ENCODE peak calls at places on chromosomes 12 and 14, in six cellular contexts. O is body of pancreas, P is GM13977, X is uterus, D is endothelial cell of umbilical vein, R is GM12864. K is an unnamed sample.

GRCh38 chr14:92706386-92706785 is 42.0 kb downstream of the LGMN start:
- DNase-seq in R (no peak), D (no peak), P (no peak), X (no peak), O (no peak), K (no peak)

GRCh38 chr12:28535216-28535615 is 345.0 kb downstream of the CCDC91 start:
- DNase-seq in R (no peak), P (no peak), D (peak), X (no peak), O (no peak), K (no peak)

GRCh38 chr12:128178971-128179370 is 88.0 kb upstream of the TMEM132C start:
- DNase-seq in P (no peak), O (no peak), X (no peak), R (no peak), D (no peak), K (no peak)

GRCh38 chr12:127628655-127629054 is 638.3 kb upstream of the TMEM132C start:
- DNase-seq in X (no peak), D (no peak), R (no peak), P (no peak), O (no peak), K (no peak)

GRCh38 chr12:52730383-52730782 is 27.1 kb upstream of the KRT77 start:
- DNase-seq in R (no peak), D (no peak), O (no peak), X (no peak), P (no peak), K (no peak)

GRCh38 chr14:56945291-56945690 is 135.0 kb upstream of the OTX2 start:
- DNase-seq in X (no peak), P (no peak), O (no peak), R (no peak), D (no peak), K (no peak)

GRCh38 chr12:102702447-102703114 is 214.5 kb downstream of the PAH start:
- DNase-seq in P (peak), O (peak), R (peak), D (peak), X (peak), K (peak)

GRCh38 chr14:76647699-76648298 is 113.5 kb upstream of the VASH1 start:
- DNase-seq in O (peak), R (peak), X (no peak), D (peak), P (peak), K (peak)

GRCh38 chr12:1439687-1440086 is 154.7 kb downstream of the FBXL14 start:
- DNase-seq in P (no peak), X (no peak), O (no peak), R (no peak), D (no peak), K (no peak)

GRCh38 chr12:103745962-103746361 is 95.1 kb downstream of the NT5DC3 start:
- DNase-seq in P (no peak), R (no peak), O (no peak), D (no peak), X (no peak), K (no peak)

GRCh38 chr12:65895759-65896656 is 71.7 kb downstream of the HMGA2 start:
- DNase-seq in X (no peak), D (no peak), R (no peak), O (peak), P (no peak), K (no peak)

GRCh38 chr14:65745396-65746190 is 333.1 kb downstream of the FUT8 start:
- DNase-seq in O (no peak), X (no peak), D (no peak), P (no peak), R (no peak), K (no peak)

GRCh38 chr12:50537538-50537919 is 32.7 kb downstream of the DIP2B start:
- DNase-seq in X (no peak), R (no peak), O (no peak), D (no peak), P (no peak), K (no peak)

GRCh38 chr12:110165540-110166159 is 41.5 kb downstream of the IFT81 start:
- DNase-seq in P (peak), R (peak), D (no peak), O (no peak), X (no peak), K (peak)

GRCh38 chr14:74913986-74914573 is 9.0 kb downstream of the RPS6KL1 start:
- DNase-seq in X (peak), D (peak), P (peak), O (peak), R (no peak), K (peak)

GRCh38 chr12:109130755-109131521 is 14.6 kb downstream of the ACACB start:
- DNase-seq in P (no peak), R (no peak), O (peak), X (no peak), D (no peak), K (no peak)

GRCh38 chr14:34425095-34425851 is 36.8 kb downstream of the SPTSSA start:
- DNase-seq in O (peak), R (no peak), D (no peak), P (no peak), X (no peak), K (no peak)

GRCh38 chr14:72679591-72680151 is 214.2 kb downstream of the DPF3 start:
- DNase-seq in X (no peak), P (no peak), O (no peak), R (no peak), D (peak), K (no peak)

GRCh38 chr14:95535226-95536021 is 574 bp downstream of the GLRX5 start:
- DNase-seq in X (no peak), R (no peak), D (peak), P (peak), O (peak), K (no peak)

GRCh38 chr14:74980746-74981661 is 21.7 kb upstream of the EIF2B2 start:
- DNase-seq in D (peak), O (no peak), X (no peak), R (no peak), P (no peak), K (no peak)

GRCh38 chr12:87344699-87345098 is 684.5 kb downstream of the C12orf50 start:
- DNase-seq in O (no peak), D (no peak), X (no peak), R (no peak), P (no peak), K (no peak)

GRCh38 chr12:124761876-124762275 is 101.8 kb downstream of the SCARB1 start:
- DNase-seq in D (no peak), R (no peak), P (no peak), X (no peak), O (no peak), K (no peak)

GRCh38 chr12:58728397-58728796 is 191.9 kb downstream of the LRIG3 start:
- DNase-seq in X (no peak), D (no peak), O (no peak), P (no peak), R (no peak), K (no peak)

GRCh38 chr12:125284945-125285344 is 219.7 kb downstream of the AACS start:
- DNase-seq in D (no peak), R (no peak), P (no peak), O (no peak), X (no peak), K (no peak)

DNA sequence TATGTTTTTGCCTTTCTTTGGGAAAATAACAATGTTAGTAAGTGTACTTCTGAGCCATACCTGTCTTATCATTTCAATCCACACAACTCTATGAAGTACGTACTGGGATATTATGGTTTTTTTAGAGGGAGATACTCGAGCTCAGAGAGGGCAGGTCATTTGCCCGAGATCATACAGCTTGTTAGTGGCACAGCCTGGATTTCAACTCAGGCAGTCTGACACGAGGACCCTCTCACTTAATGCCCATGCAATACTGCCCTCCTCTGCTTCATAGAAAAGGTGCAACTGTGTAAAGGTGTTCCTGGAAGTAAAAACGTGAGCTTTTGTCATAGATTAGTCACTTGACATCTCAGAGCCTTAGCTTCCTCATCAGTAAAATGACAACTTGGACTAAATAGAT is 128.0 kb downstream of the NDUFA12 start:
- DNase-seq in X (no peak), O (no peak), D (peak), P (peak), R (peak), K (peak)
- TF ChIP-seq CTCF in X (peak), O (peak), D (peak), P (peak), R (peak), K (peak)

GRCh38 chr12:27285395-27285794 is 41.3 kb downstream of the STK38L start:
- DNase-seq in R (no peak), P (no peak), D (peak), X (no peak), O (no peak), K (no peak)
- TF ChIP-seq CTCF in R (no peak), P (no peak), D (no peak), X (no peak), O (no peak), K (no peak)

GRCh38 chr12:56116267-56117081 is at the start of gene RPL41:
- DNase-seq in P (peak), R (peak), X (peak), O (peak), D (peak), K (peak)
- TF ChIP-seq CTCF in P (no peak), R (no peak), X (no peak), O (peak), D (no peak), K (no peak)

GRCh38 chr12:72264548-72265175 is 7.5 kb upstream of the TRHDE start:
- DNase-seq in X (no peak), D (peak), O (peak), P (peak), R (no peak), K (no peak)
- TF ChIP-seq CTCF in X (peak), D (peak), O (peak), P (peak), R (peak), K (peak)

GRCh38 chr12:116141833-116142162 is 135.7 kb downstream of the MED13L start:
- DNase-seq in P (no peak), O (no peak), D (no peak), R (no peak), X (no peak), K (no peak)

GRCh38 chr12:116142936-116143882 is 134.3 kb downstream of the MED13L start:
- DNase-seq in R (no peak), O (no peak), X (no peak), D (peak), P (no peak), K (peak)

GRCh38 chr12:116138781-116139180 is 138.7 kb downstream of the MED13L start:
- DNase-seq in O (no peak), X (no peak), R (no peak), P (no peak), D (no peak), K (no peak)

GRCh38 chr12:116140559-116140958 is 136.9 kb downstream of the MED13L start:
- DNase-seq in P (no peak), O (no peak), D (no peak), X (no peak), R (no peak), K (no peak)

GRCh38 chr12:116141110-116141832 is 136.2 kb downstream of the MED13L start:
- DNase-seq in X (no peak), P (no peak), D (peak), R (no peak), O (no peak), K (no peak)
- TF ChIP-seq CTCF in X (no peak), P (peak), D (no peak), R (no peak), O (peak), K (no peak)